ENCODE peak calls at places on chromosomes 5 and 9, in six cellular contexts. X is HepG2, U is H1, T is SK-N-SH, D is GM12891, N is GM12892. L is an unnamed sample.

GRCh38 chr5:54295658-54296276 is 14.6 kb downstream of the ARL15 start:
- DNase-seq in X (no peak), U (no peak), T (no peak), D (no peak), N (no peak), L (no peak)

GRCh38 chr5:137300411-137301240 is 198.5 kb downstream of the SPOCK1 start:
- DNase-seq in X (no peak), U (peak), T (no peak), D (no peak), N (no peak), L (no peak)

GRCh38 chr5:179142434-179143198 is 82.4 kb downstream of the ZNF354C start:
- DNase-seq in X (no peak), U (no peak), T (peak), D (no peak), N (no peak), L (no peak)

GRCh38 chr5:40521108-40521785 is 158.5 kb upstream of the PTGER4 start:
- DNase-seq in X (no peak), U (no peak), T (no peak), D (no peak), N (no peak), L (no peak)

GRCh38 chr5:72711361-72711760 is 105.1 kb upstream of the TNPO1 start:
- DNase-seq in X (no peak), U (no peak), T (no peak), D (no peak), N (no peak), L (no peak)

GRCh38 chr5:43152946-43153345 is 32.2 kb downstream of the ZNF131 start:
- DNase-seq in X (no peak), U (no peak), T (no peak), D (no peak), N (no peak), L (no peak)

GRCh38 chr5:72541501-72542235 is 34.5 kb upstream of the ZNF366 start:
- DNase-seq in X (no peak), U (no peak), T (peak), D (no peak), N (no peak), L (no peak)

GRCh38 chr5:39569857-39570256 is 145.1 kb upstream of the DAB2 start:
- DNase-seq in X (no peak), U (no peak), T (no peak), D (no peak), N (no peak), L (no peak)

GRCh38 chr9:126624912-126625311 is 11.2 kb downstream of the LMX1B start:
- DNase-seq in X (no peak), U (no peak), T (no peak), D (no peak), N (no peak), L (no peak)

GRCh38 chr5:145975001-145975360 is 38.6 kb downstream of the SH3RF2 start:
- DNase-seq in X (no peak), U (no peak), T (no peak), D (no peak), N (no peak), L (no peak)

GRCh38 chr5:135718151-135718550 is 116.3 kb upstream of the SLC25A48 start:
- DNase-seq in X (no peak), U (no peak), T (no peak), D (no peak), N (no peak), L (no peak)

GRCh38 chr9:127314911-127315310 is 50.3 kb downstream of the GARNL3 start:
- DNase-seq in X (no peak), U (no peak), T (no peak), D (no peak), N (no peak), L (no peak)

GRCh38 chr5:161230222-161230621 is 316.3 kb downstream of the GABRB2 start:
- DNase-seq in X (no peak), U (no peak), T (no peak), D (no peak), N (no peak), L (no peak)

GRCh38 chr9:136484153-136485048 is 1.6 kb upstream of the SEC16A start:
- DNase-seq in X (peak), U (no peak), T (no peak), D (no peak), N (no peak), L (no peak)
- TF ChIP-seq TAF1 in X (peak), U (no peak), T (no peak), D (no peak), N (no peak), L (no peak)

GRCh38 chr9:137064880-137065164 is 5.5 kb downstream of the SAPCD2 start:
- DNase-seq in X (no peak), U (no peak), T (no peak), D (no peak), N (no peak), L (no peak)

GRCh38 chr9:137065336-137065967 is 4.9 kb downstream of the SAPCD2 start:
- DNase-seq in X (no peak), U (no peak), T (no peak), D (no peak), N (no peak), L (no peak)

GRCh38 chr9:137063311-137064026 is 6.9 kb downstream of the SAPCD2 start:
- DNase-seq in X (no peak), U (no peak), T (no peak), D (no peak), N (no peak), L (no peak)

GRCh38 chr9:137062384-137062783 is 8.0 kb downstream of the SAPCD2 start:
- DNase-seq in X (no peak), U (no peak), T (no peak), D (no peak), N (no peak), L (no peak)

DNA sequence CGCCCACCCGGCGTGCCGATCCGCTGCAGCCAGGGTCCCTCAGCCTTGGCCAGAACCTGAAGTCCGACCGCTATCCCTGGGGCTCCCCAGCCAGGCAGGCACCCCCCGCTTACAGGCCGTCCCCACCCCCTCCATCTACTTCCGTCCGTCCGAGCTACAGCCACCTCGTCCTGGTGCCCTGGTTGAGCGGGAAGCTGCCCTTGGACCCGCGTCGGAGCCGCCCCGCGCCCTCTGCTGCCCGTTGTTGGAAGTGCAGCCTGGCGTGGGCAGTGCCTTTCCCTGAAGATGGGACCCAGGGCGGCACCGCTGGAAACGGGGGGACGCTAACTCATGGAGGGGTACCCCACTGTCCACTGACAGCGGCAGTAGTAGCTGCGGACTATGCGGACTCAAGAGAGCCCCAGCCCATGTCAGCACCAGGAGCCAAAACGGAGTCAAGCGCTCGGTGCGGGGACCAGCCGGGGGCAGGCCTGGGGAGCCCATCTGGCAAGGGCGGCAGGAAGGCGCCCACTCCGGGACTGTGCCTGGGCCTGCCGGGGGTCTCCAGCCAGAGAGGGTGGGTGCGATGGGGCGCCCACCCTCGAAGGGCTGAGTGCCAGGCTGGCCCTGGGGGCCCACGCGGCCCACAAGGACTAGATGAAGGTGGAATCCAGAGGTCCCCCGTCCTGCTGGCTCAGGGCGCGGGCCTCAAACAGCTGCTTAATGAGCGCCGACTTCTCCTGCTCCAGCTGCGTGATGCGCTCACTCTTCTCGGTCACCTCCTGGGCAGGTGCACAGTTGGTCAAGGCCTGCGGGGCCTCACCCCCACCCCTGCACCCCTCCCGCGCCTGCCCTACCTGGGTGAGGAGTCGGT is 6.1 kb downstream of the SAPCD2 start:
- DNase-seq in X (peak), U (peak), T (peak), D (no peak), N (peak), L (peak)
- TF ChIP-seq TAF1 in X (no peak), U (no peak), T (no peak), D (no peak), N (no peak), L (no peak)

DNA sequence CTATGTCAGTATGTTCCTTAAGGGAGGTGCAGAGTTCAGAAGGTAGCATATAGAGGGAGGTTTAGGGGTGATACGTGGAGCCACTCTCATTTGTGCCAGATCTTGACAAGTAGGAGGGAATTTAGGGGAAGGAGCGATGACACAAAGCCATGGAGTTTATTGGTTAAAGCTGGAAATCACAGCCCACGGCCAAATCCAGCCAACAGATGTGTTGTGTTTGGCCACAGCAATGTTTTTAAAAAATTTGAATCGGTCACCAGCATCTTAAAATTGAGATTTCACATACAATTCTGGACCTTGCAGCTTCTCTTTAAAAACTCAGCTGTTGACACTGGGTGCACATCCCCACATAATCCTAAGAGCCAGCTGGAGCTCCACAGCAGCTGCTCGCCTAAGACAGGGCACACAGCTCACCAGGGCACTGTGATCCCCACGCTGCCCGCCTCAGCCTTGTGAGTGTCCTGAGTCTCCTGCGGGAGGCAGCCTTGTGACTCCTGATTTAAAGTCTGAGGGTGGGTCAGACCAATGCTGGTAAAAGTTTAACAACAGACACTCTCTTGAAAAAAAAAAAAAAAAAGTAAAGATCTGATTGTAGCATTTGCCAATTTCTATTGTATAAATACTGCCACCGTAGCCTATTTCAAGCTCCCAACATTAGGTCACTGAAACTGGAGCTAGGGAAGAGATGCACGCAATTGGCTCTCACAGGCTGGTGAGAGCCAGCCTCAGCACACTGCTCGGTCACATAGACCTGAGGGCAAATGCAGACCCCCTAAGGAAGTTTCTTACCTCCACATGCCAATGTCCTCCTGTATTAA is 124.9 kb downstream of the HSD17B3 start:
- DNase-seq in X (no peak), U (no peak), T (peak), D (no peak), N (no peak), L (no peak)
- TF ChIP-seq TAF1 in X (no peak), U (no peak), T (no peak), D (no peak), N (no peak), L (no peak)

GRCh38 chr9:1954238-1954637 is 60.9 kb upstream of the SMARCA2 start:
- DNase-seq in X (no peak), U (no peak), T (no peak), D (no peak), N (no peak), L (no peak)
- TF ChIP-seq TAF1 in X (no peak), U (no peak), T (no peak), D (no peak), N (no peak), L (no peak)

DNA sequence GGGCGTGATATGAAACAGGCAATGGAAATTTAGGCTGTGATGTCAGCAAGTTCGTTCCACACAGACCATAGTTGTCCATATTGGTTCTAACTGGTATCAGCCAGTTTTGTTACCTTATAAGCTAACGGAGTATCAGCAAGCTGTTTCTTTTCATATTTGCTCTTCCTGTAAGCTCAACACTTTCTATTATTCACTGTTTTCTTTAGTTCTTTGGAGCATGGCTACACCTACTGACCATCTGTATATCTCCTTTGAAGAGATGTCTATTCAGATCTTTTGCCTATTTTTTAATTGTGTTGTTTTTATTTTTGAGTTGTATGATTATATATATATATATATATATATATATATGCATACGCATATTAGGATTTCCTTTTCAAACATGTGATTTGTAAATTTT is 1057.2 kb upstream of the CDH10 start:
- DNase-seq in X (no peak), U (no peak), T (no peak), D (no peak), N (no peak), L (no peak)
- TF ChIP-seq TAF1 in X (no peak), U (no peak), T (no peak), D (no peak), N (no peak), L (no peak)

DNA sequence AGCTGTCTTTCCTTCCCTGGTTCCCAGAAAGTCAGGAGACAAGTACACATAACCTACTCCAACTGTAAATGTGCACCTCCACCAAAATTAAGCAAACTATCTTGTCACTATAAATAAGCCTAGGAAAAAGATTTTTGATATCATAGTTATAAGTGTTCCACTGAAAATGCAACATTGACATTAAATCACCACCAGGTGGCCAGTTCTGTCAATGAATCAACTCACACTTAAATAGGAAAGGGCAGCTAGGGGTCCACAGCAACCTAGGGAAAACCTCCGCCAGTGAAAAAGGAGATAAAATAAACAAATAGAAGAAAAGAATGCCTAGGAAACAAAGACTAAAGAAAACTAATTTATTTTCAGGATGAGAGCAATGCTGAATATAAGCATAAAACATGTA is 243.0 kb upstream of the PTPRD start:
- DNase-seq in X (no peak), U (no peak), T (no peak), D (no peak), N (no peak), L (no peak)
- TF ChIP-seq TAF1 in X (no peak), U (no peak), T (no peak), D (no peak), N (no peak), L (no peak)

GRCh38 chr9:4301302-4301701 is 1.4 kb upstream of the GLIS3 start:
- DNase-seq in X (no peak), U (no peak), T (no peak), D (no peak), N (no peak), L (no peak)
- TF ChIP-seq TAF1 in X (no peak), U (no peak), T (no peak), D (no peak), N (no peak), L (no peak)

DNA sequence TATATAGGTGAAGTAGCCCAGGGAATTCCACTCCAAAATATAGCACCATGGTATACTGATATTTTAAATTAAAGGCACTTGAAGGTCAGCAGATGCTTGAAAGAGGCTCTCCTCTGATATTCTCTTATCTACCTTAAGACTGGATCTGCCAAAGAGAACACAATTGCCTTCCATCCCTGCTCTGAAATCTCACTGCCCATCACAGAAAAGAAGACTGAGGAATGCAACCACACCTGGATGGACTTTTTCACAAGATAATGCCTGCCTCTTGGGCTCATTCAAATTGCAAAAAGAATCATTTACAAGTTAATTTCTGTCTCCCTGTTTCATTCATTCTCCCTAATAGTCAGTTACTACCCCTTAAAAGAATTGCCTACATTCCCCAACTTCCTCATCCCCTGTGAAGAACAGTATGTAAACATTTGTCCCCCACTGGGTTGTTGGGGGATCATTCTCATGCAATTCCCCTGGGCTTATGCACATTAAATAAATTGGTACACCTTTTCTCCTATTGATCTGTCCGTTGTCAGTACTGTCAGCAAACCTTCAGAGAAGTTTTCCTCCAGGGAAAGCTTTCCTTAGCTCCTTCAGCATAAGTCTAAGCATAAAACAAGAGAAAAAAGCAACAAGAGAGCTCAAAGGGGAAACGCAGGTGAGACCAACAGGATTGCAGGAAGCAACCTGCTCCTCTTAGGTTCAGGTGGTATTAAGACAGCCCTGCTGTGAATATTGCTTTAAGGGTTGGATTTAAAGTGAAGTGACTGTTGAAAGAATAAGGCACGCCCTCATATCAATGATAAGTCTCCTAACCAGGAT is 171.4 kb upstream of the SLC30A5 start:
- DNase-seq in X (no peak), U (no peak), T (no peak), D (no peak), N (no peak), L (no peak)
- TF ChIP-seq TAF1 in X (no peak), U (no peak), T (no peak), D (no peak), N (no peak), L (no peak)

L was measured in K562.